ENCODE peak calls at places on chromosomes 2 and 18, in six cellular contexts. D is HAP-1; R is aorta; W is heart left ventricle; T is ovary; M is CD4-positive, CD25-positive, alpha-beta regulatory T cell. L is an unnamed sample.

GRCh38 chr2:239266436-239266770 is 134.4 kb downstream of the HDAC4 start:
- DNase-seq in D (no peak), R (no peak), W (no peak), T (no peak), M (no peak), L (no peak)

GRCh38 chr2:104734937-104735586 is 118.9 kb upstream of the POU3F3 start:
- DNase-seq in D (no peak), R (no peak), W (no peak), T (no peak), M (no peak), L (no peak)

GRCh38 chr18:68607852-68608251 is 107.1 kb downstream of the TMX3 start:
- DNase-seq in D (no peak), R (no peak), W (no peak), T (no peak), M (no peak), L (no peak)

GRCh38 chr2:190804182-190804795 is 76.3 kb upstream of the GLS start:
- DNase-seq in D (no peak), R (no peak), W (no peak), T (no peak), M (peak; percentile 38), L (no peak)

GRCh38 chr2:88058226-88058625 is 2.6 kb upstream of the KRCC1 start:
- DNase-seq in D (no peak), R (no peak), W (no peak), T (no peak), M (no peak), L (no peak)

GRCh38 chr2:219308142-219309093 is 783 bp downstream of the PTPRN start:
- DNase-seq in D (peak; percentile 86), R (peak; percentile 91), W (peak; percentile 84), T (no peak), M (peak; percentile 52), L (peak; percentile 63)

GRCh38 chr2:239548491-239548890 is 147.7 kb upstream of the HDAC4 start:
- DNase-seq in D (no peak), R (peak; percentile 55), W (peak; percentile 35), T (no peak), M (peak; percentile 74), L (no peak)

GRCh38 chr2:107068069-107068468 is 182.1 kb upstream of the ST6GAL2 start:
- DNase-seq in D (no peak), R (no peak), W (no peak), T (no peak), M (no peak), L (no peak)

GRCh38 chr2:204325468-204325867 is 219.8 kb upstream of the PARD3B start:
- DNase-seq in D (peak; percentile 76), R (no peak), W (no peak), T (peak; percentile 53), M (peak; percentile 79), L (no peak)

GRCh38 chr2:134988994-134989605 is 58.1 kb downstream of the MAP3K19 start:
- DNase-seq in D (no peak), R (no peak), W (no peak), T (no peak), M (peak; percentile 33), L (no peak)

GRCh38 chr2:219632758-219633101 is 5.3 kb downstream of the SLC4A3 start:
- DNase-seq in D (no peak), R (peak; percentile 65), W (no peak), T (no peak), M (no peak), L (no peak)

GRCh38 chr2:144660518-144661316 is 140.8 kb upstream of the ZEB2 start:
- DNase-seq in D (no peak), R (no peak), W (no peak), T (no peak), M (no peak), L (no peak)

GRCh38 chr2:44420725-44421124 is 59.0 kb downstream of the CAMKMT start:
- DNase-seq in D (no peak), R (no peak), W (no peak), T (no peak), M (no peak), L (no peak)

GRCh38 chr18:67525328-67526110 is 9.0 kb upstream of the DSEL start:
- DNase-seq in D (no peak), R (no peak), W (no peak), T (peak; percentile 74), M (no peak), L (peak; percentile 42)

GRCh38 chr18:34978953-34979608 is 62.1 kb upstream of the MAPRE2 start:
- DNase-seq in D (peak; percentile 55), R (peak; percentile 86), W (no peak), T (peak; percentile 34), M (peak; percentile 19), L (peak; percentile 34)

GRCh38 chr2:98771771-98772521 is 41.0 kb upstream of the MGAT4A start:
- DNase-seq in D (no peak), R (no peak), W (no peak), T (no peak), M (peak; percentile 95), L (no peak)

GRCh38 chr2:218570850-218571249 is 2.2 kb downstream of the CNOT9 start:
- DNase-seq in D (no peak), R (no peak), W (no peak), T (no peak), M (peak; percentile 8), L (no peak)

GRCh38 chr2:129712586-129712985 is 266.9 kb upstream of the RAB6C start:
- DNase-seq in D (no peak), R (no peak), W (no peak), T (no peak), M (no peak), L (no peak)

GRCh38 chr2:216508229-216508628 is 9.6 kb downstream of the RPL37A start:
- DNase-seq in D (no peak), R (no peak), W (no peak), T (no peak), M (no peak), L (no peak)

GRCh38 chr2:195051401-195051800 is 605.6 kb upstream of the SLC39A10 start:
- DNase-seq in D (no peak), R (no peak), W (no peak), T (no peak), M (no peak), L (no peak)

GRCh38 chr2:11234309-11234708 is 79.0 kb downstream of the SLC66A3 start:
- DNase-seq in D (no peak), R (no peak), W (no peak), T (no peak), M (peak; percentile 11), L (no peak)

GRCh38 chr2:85911836-85912692 is 23.3 kb upstream of the ST3GAL5 start:
- DNase-seq in D (peak; percentile 64), R (peak; percentile 78), W (no peak), T (no peak), M (no peak), L (no peak)

GRCh38 chr2:85909005-85909404 is 20.2 kb upstream of the ST3GAL5 start:
- DNase-seq in D (no peak), R (no peak), W (no peak), T (no peak), M (no peak), L (no peak)

GRCh38 chr2:85908506-85908905 is 19.7 kb upstream of the ST3GAL5 start:
- DNase-seq in D (no peak), R (no peak), W (no peak), T (no peak), M (no peak), L (no peak)

GRCh38 chr2:85913854-85914524 is 25.2 kb upstream of the ST3GAL5 start:
- DNase-seq in D (no peak), R (no peak), W (no peak), T (no peak), M (no peak), L (no peak)

GRCh38 chr2:85911097-85911496 is 22.3 kb upstream of the ST3GAL5 start:
- DNase-seq in D (no peak), R (no peak), W (no peak), T (no peak), M (no peak), L (no peak)
- H3K4me1 ChIP-seq in D (peaks cover 14% of the 10 kb centered on the region), R (no peaks in the 10 kb centered on the region), W (no peaks in the 10 kb centered on the region), T (peaks cover 7% of the 10 kb centered on the region), M (no peaks in the 10 kb centered on the region), L (peaks cover 19% of the 10 kb centered on the region)

GRCh38 chr2:63844616-63845015 is 2.9 kb downstream of the UGP2 start:
- DNase-seq in D (no peak), R (no peak), W (no peak), T (no peak), M (no peak), L (no peak)

GRCh38 chr2:63849381-63850203 is 7.9 kb downstream of the UGP2 start:
- DNase-seq in D (peak; percentile 74), R (no peak), W (no peak), T (no peak), M (no peak), L (no peak)

GRCh38 chr2:63845866-63846265 is 4.2 kb downstream of the UGP2 start:
- DNase-seq in D (no peak), R (no peak), W (no peak), T (no peak), M (no peak), L (no peak)

GRCh38 chr2:63843791-63844190 is 2.1 kb downstream of the UGP2 start:
- DNase-seq in D (no peak), R (no peak), W (no peak), T (no peak), M (no peak), L (no peak)

DNA sequence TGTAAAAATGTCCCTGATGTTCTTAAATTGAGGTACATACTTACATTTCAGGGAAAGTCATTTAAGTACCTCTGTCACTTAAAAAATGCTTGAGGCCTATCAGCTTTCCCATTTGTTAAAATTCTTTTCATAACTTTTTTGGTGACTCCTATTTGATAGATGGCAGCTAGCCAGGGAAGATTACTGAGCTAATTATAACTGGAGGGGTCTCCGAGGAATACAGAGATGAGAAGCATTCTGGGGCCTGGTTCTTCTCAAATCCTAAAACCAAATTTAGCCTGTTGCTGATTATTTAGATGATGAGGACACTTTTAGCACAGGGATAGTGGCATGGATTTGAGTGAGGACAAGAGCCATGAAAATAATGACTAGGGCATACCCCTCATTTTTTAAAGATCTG is 4.8 kb downstream of the UGP2 start:
- DNase-seq in D (no peak), R (no peak), W (no peak), T (no peak), M (no peak), L (no peak)
- H3K4me1 ChIP-seq in D (peaks cover 76% of the 10 kb centered on the region), R (peaks cover 6% of the 10 kb centered on the region), W (peaks cover 80% of the 10 kb centered on the region), T (peaks cover 13% of the 10 kb centered on the region), M (peaks cover 78% of the 10 kb centered on the region), L (peaks cover 93% of the 10 kb centered on the region)

GRCh38 chr2:1743396-1744150 is 742 bp downstream of the PXDN start:
- DNase-seq in D (no peak), R (peak; percentile 88), W (peak; percentile 67), T (peak; percentile 57), M (no peak), L (no peak)

GRCh38 chr2:1740714-1741584 is 3.4 kb downstream of the PXDN start:
- DNase-seq in D (no peak), R (peak; percentile 61), W (no peak), T (no peak), M (no peak), L (no peak)

GRCh38 chr2:1741851-1742250 is 2.5 kb downstream of the PXDN start:
- DNase-seq in D (no peak), R (peak; percentile 67), W (no peak), T (no peak), M (no peak), L (no peak)

GRCh38 chr2:1742680-1743395 is 1.5 kb downstream of the PXDN start:
- DNase-seq in D (no peak), R (peak; percentile 95), W (peak; percentile 84), T (peak; percentile 84), M (no peak), L (peak; percentile 79)

GRCh38 chr2:1742300-1742679 is 2.0 kb downstream of the PXDN start:
- DNase-seq in D (no peak), R (peak; percentile 39), W (no peak), T (no peak), M (no peak), L (no peak)
- H3K4me1 ChIP-seq in D (no peaks in the 10 kb centered on the region), R (no peaks in the 10 kb centered on the region), W (peaks cover 57% of the 10 kb centered on the region), T (peaks cover 21% of the 10 kb centered on the region), M (no peaks in the 10 kb centered on the region), L (peaks cover 81% of the 10 kb centered on the region)

GRCh38 chr2:63055510-63056308 is 5.1 kb downstream of the OTX1 start:
- DNase-seq in D (no peak), R (peak; percentile 78), W (peak; percentile 60), T (no peak), M (peak; percentile 21), L (no peak)
- H3K4me1 ChIP-seq in D (no peaks in the 10 kb centered on the region), R (no peaks in the 10 kb centered on the region), W (peaks cover 60% of the 10 kb centered on the region), T (peaks cover 13% of the 10 kb centered on the region), M (peaks cover 75% of the 10 kb centered on the region), L (peaks cover 72% of the 10 kb centered on the region)

L was measured in left ventricle myocardium inferior.